ENCODE peak calls at places on chromosome 15, in four cellular contexts. K is lower lobe of right lung, C is colonic mucosa, U is mucosa of descending colon. P is an unnamed sample. For H3K4me1, the result is how much of the 10 kb centered on the place peaks cover.

GRCh38 chr15:41887161-41887560 is 6.7 kb downstream of the SPTBN5 start:
- DNase-seq in K (no peak), C (no peak), U (no peak), P (no peak)

GRCh38 chr15:64740361-64741170 is 34.8 kb downstream of the RBPMS2 start:
- DNase-seq in K (peak), C (peak), U (peak), P (no peak)

GRCh38 chr15:93420050-93420452 is 331.0 kb upstream of the RGMA start:
- DNase-seq in K (no peak), C (no peak), U (no peak), P (peak)

GRCh38 chr15:89442671-89443307 is 53.6 kb downstream of the RHCG start:
- DNase-seq in K (no peak), C (peak), U (peak), P (no peak)

GRCh38 chr15:24772709-24773373 is 97.3 kb downstream of the NPAP1 start:
- DNase-seq in K (peak), C (peak), U (peak), P (no peak)

GRCh38 chr15:38260077-38260476 is 7.4 kb downstream of the SPRED1 start:
- DNase-seq in K (no peak), C (no peak), U (no peak), P (no peak)

GRCh38 chr15:82146990-82147461 is 101.2 kb upstream of the MEX3B start:
- DNase-seq in K (no peak), C (no peak), U (no peak), P (no peak)

GRCh38 chr15:57592836-57593420 is 1.2 kb downstream of the MYZAP start:
- DNase-seq in K (no peak), C (no peak), U (no peak), P (no peak)

GRCh38 chr15:58146734-58147133 is 8.6 kb downstream of the AQP9 start:
- DNase-seq in K (no peak), C (no peak), U (no peak), P (no peak)

GRCh38 chr15:84816694-84817460 is at the start of gene ALPK3:
- DNase-seq in K (peak), C (no peak), U (peak), P (no peak)

GRCh38 chr15:51866751-51867150 is 37.3 kb downstream of the TMOD3 start:
- DNase-seq in K (no peak), C (no peak), U (no peak), P (no peak)

GRCh38 chr15:74482661-74483060 is 21.7 kb upstream of the UBL7 start:
- DNase-seq in K (no peak), C (no peak), U (no peak), P (no peak)
- TF ChIP-seq CTCF in K (no peak), C (no peak), U (no peak), P (no peak)

GRCh38 chr15:67825880-67826716 is 789 bp downstream of the SKOR1 start:
- DNase-seq in K (no peak), C (no peak), U (no peak), P (no peak)
- H3K4me1 ChIP-seq in K (under half), C (under half), U (under half), P (half or more)

GRCh38 chr15:54979949-54980348 is 216.8 kb downstream of the RSL24D1 start:
- DNase-seq in K (no peak), C (no peak), U (no peak), P (no peak)
- TF ChIP-seq CTCF in K (no peak), C (no peak), U (no peak), P (no peak)

GRCh38 chr15:44882499-44882968 is 74.0 kb upstream of the TERB2 start:
- DNase-seq in K (no peak), C (no peak), U (no peak), P (no peak)

GRCh38 chr15:44879066-44879465 is 77.4 kb upstream of the TERB2 start:
- DNase-seq in K (no peak), C (no peak), U (no peak), P (no peak)

DNA sequence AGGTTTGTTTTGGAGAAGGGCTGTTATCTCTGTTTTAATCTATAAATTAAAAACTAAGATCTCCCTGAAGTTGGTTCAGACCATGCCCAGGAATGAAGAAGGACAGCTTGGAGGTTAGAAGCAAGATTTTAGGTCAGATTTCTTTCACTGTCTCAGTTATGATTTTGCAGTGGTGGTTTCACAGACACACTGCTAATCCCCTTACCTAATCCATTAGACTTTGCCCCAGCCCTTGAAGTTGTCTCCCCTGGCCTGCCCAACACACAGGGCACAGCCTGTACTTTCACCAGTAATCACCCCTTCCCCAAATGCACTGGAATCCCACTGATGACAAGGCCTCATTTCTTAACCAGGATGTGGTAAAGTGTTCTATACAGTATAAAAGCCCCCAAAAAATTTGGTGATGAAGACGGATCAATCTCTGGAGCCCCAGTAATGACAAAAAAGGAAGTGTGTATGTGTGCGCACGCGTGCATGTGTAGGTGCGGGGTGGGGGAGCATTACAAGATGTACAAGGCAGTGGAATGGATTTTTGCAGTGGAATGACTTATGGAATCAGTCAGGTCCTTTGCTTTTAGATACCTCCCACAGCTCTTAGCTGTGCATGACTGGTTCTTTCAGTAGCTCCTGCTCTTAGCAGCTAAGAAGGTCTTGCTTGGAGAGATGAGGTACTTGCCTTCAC is 73.1 kb upstream of the TERB2 start:
- DNase-seq in K (no peak), C (no peak), U (no peak), P (no peak)
- H3K4me1 ChIP-seq in K (under half), C (under half), U (under half), P (under half)

DNA sequence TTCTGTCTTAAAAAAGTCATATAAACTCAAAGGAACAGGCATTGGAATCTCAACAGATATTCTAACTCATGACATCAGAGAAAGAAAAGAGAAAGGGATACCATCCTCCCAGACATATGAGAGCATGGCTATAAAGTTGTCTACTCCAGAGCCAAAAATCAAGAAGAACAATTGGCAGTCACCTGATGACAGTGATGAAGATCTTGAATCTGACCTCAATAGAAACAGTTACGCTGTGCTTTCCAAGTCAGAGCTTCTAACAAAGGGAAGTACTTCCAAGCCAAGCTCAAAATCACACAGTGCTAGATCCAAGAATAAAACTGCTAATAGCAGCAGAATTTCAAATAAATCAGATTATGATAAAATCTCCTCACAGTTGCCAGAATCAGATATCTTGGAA is 35.8 kb downstream of the UNC13C start:
- DNase-seq in K (no peak), C (no peak), U (no peak), P (no peak)
- TF ChIP-seq CTCF in K (no peak), C (no peak), U (no peak), P (no peak)

GRCh38 chr15:73607405-73607804 is 25.8 kb downstream of the NPTN start:
- DNase-seq in K (no peak), C (no peak), U (no peak), P (no peak)
- H3K4me1 ChIP-seq in K (half or more), C (under half), U (under half), P (half or more)